ENCODE peak calls at places on chromosomes 3 and 15, in five cellular contexts. N is A549, D is SK-N-SH, W is HCT116, K is GM12878. L is an unnamed sample.

GRCh38 chr3:158809642-158810041 is 7.8 kb downstream of the MFSD1 start:
- DNase-seq in N (no peak), D (no peak), W (no peak), K (no peak), L (no peak)

GRCh38 chr3:165491487-165491886 is 295.3 kb upstream of the SLITRK3 start:
- DNase-seq in N (no peak), D (no peak), W (no peak), K (no peak), L (no peak)

GRCh38 chr3:29318251-29318650 is 37.4 kb downstream of the RBMS3 start:
- DNase-seq in N (no peak), D (no peak), W (no peak), K (no peak), L (no peak)

GRCh38 chr15:28955686-28956421 is 70.1 kb downstream of the APBA2 start:
- DNase-seq in N (no peak), D (no peak), W (no peak), K (no peak), L (no peak)

GRCh38 chr3:76365284-76365683 is 579.9 kb upstream of the ZNF717 start:
- DNase-seq in N (no peak), D (no peak), W (no peak), K (no peak), L (no peak)

GRCh38 chr3:149810846-149811245 is 2.2 kb upstream of the RNF13 start:
- DNase-seq in N (no peak), D (no peak), W (no peak), K (no peak), L (no peak)

GRCh38 chr15:67248106-67248505 is 6.4 kb downstream of the AAGAB start:
- DNase-seq in N (no peak), D (no peak), W (no peak), K (no peak), L (no peak)

GRCh38 chr15:53218996-53219580 is 429.0 kb upstream of the ONECUT1 start:
- DNase-seq in N (no peak), D (no peak), W (no peak), K (no peak), L (no peak)

GRCh38 chr3:129605593-129606521 is 619 bp downstream of the PLXND1 start:
- DNase-seq in N (peak), D (peak), W (no peak), K (no peak), L (no peak)

GRCh38 chr3:126567696-126568438 is 9.1 kb upstream of the C3orf22 start:
- DNase-seq in N (peak), D (peak), W (no peak), K (no peak), L (no peak)

GRCh38 chr15:65869954-65870871 is 922 bp downstream of the RAB11A start:
- DNase-seq in N (no peak), D (peak), W (no peak), K (no peak), L (peak)

GRCh38 chr3:8865697-8866096 is 96.3 kb upstream of the OXTR start:
- DNase-seq in N (no peak), D (no peak), W (no peak), K (no peak), L (no peak)

GRCh38 chr3:139597947-139598346 is 58.4 kb upstream of the RBP1 start:
- DNase-seq in N (no peak), D (no peak), W (no peak), K (no peak), L (no peak)

GRCh38 chr3:139601191-139601961 is 61.8 kb upstream of the RBP1 start:
- DNase-seq in N (no peak), D (no peak), W (no peak), K (no peak), L (no peak)
- TF ChIP-seq REST in N (no peak), D (no peak), W (no peak), K (no peak), L (no peak)

GRCh38 chr3:152944671-152945070 is 109.7 kb downstream of the P2RY1 start:
- DNase-seq in N (no peak), D (no peak), W (no peak), K (no peak), L (no peak)

GRCh38 chr3:152941825-152942224 is 106.9 kb downstream of the P2RY1 start:
- DNase-seq in N (no peak), D (no peak), W (no peak), K (no peak), L (no peak)

GRCh38 chr3:152938974-152939636 is 104.2 kb downstream of the P2RY1 start:
- DNase-seq in N (no peak), D (no peak), W (no peak), K (no peak), L (no peak)

GRCh38 chr3:152943645-152944044 is 108.7 kb downstream of the P2RY1 start:
- DNase-seq in N (no peak), D (no peak), W (peak), K (no peak), L (no peak)

GRCh38 chr3:152942366-152942765 is 107.4 kb downstream of the P2RY1 start:
- DNase-seq in N (no peak), D (no peak), W (no peak), K (no peak), L (no peak)
- TF ChIP-seq REST in N (no peak), D (no peak), W (no peak), K (no peak), L (no peak)

GRCh38 chr15:89781055-89781454 is 4.9 kb downstream of the MESP2 start:
- DNase-seq in N (no peak), D (no peak), W (no peak), K (no peak), L (no peak)
- TF ChIP-seq REST in N (no peak), D (no peak), W (no peak), K (no peak), L (no peak)

GRCh38 chr3:134007819-134008218 is 21.9 kb downstream of the SLCO2A1 start:
- DNase-seq in N (no peak), D (no peak), W (no peak), K (no peak), L (no peak)

GRCh38 chr3:134004841-134005240 is 24.9 kb downstream of the SLCO2A1 start:
- DNase-seq in N (no peak), D (no peak), W (no peak), K (no peak), L (no peak)

GRCh38 chr3:134009345-134010000 is 20.3 kb downstream of the SLCO2A1 start:
- DNase-seq in N (no peak), D (no peak), W (no peak), K (no peak), L (no peak)

GRCh38 chr3:134013280-134013679 is 16.4 kb downstream of the SLCO2A1 start:
- DNase-seq in N (no peak), D (no peak), W (no peak), K (no peak), L (no peak)

DNA sequence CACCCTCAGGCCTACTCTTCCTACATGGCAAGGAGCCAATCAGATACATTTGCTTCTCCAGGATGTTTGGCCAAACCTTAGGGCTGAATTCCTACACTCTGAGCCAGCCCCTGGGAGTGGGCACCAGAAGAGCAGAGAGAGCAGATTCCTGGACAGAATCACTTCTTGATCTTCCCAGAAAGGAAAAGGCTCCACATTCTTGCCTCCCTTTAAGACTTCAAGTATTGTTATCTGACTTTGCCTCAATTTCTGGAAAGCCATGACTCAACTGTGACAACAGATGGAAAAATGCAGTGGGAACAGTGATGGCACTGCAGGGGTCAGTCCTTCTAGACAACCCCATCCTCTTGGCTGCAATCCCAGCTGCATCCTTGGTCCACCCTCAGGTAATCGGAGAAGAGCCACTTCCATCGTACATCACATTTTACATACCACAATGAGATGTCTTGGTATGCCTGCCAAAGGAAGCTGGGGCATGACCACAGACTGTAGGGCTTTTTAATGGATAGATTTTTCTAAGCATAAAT is 21.0 kb downstream of the SLCO2A1 start:
- DNase-seq in N (no peak), D (no peak), W (peak), K (no peak), L (no peak)
- TF ChIP-seq REST in N (no peak), D (peak), W (no peak), K (no peak), L (no peak)

GRCh38 chr3:45426161-45426560 is 37.8 kb downstream of the LARS2 start:
- DNase-seq in N (no peak), D (no peak), W (no peak), K (no peak), L (no peak)
- TF ChIP-seq REST in N (no peak), D (no peak), W (no peak), K (no peak), L (no peak)

GRCh38 chr3:171379281-171379680 is 80.9 kb downstream of the TNIK start:
- DNase-seq in N (no peak), D (no peak), W (no peak), K (no peak), L (no peak)
- TF ChIP-seq REST in N (no peak), D (no peak), W (no peak), K (no peak), L (no peak)

GRCh38 chr3:139020036-139020867 is 474 bp downstream of the PRR23B start:
- DNase-seq in N (no peak), D (peak), W (no peak), K (no peak), L (no peak)
- TF ChIP-seq REST in N (no peak), D (no peak), W (no peak), K (no peak), L (no peak)

GRCh38 chr3:23325466-23326065 is 122.4 kb downstream of the UBE2E2 start:
- DNase-seq in N (no peak), D (no peak), W (no peak), K (peak), L (no peak)
- TF ChIP-seq REST in N (no peak), D (no peak), W (no peak), K (no peak), L (no peak)